ENCODE peak calls at places on chromosomes 3 and 15, in nine cellular contexts. O is mammary epithelial cell; C is epithelial cell of esophagus; E is bronchial epithelial cell; N is colonic mucosa; Z is neural crest cell; B is CD4-positive, alpha-beta T cell; H is H9; D is B cell. R is an unnamed sample.
A peak's percentile ranks its signal among the peaks of the same experiment; 100 is the strongest.

GRCh38 chr3:113035387-113035982 is 44.7 kb downstream of the GTPBP8 start:
- DNase-seq in O (peak; percentile 54), C (peak; percentile 83), E (peak; percentile 67), N (peak; percentile 51), Z (peak; percentile 62), B (peak; percentile 9), H (peak; percentile 53), D (peak; percentile 66), R (no peak)

GRCh38 chr3:172512363-172512762 is 10.9 kb downstream of the TNFSF10 start:
- DNase-seq in O (no peak), C (no peak), E (no peak), N (peak; percentile 66), Z (no peak), B (no peak), H (no peak), D (peak; percentile 35), R (no peak)

GRCh38 chr3:115581347-115582135 is 41.8 kb upstream of the GAP43 start:
- DNase-seq in O (no peak), C (peak; percentile 36), E (peak; percentile 40), N (no peak), Z (no peak), B (no peak), H (no peak), D (no peak), R (no peak)

GRCh38 chr15:71800835-71801745 is 9.3 kb upstream of the NR2E3 start:
- DNase-seq in O (peak; percentile 54), C (peak; percentile 76), E (peak; percentile 70), N (peak; percentile 59), Z (peak; percentile 59), B (no peak), H (no peak), D (no peak), R (no peak)

GRCh38 chr3:190616627-190617026 is 102.7 kb downstream of the IL1RAP start:
- DNase-seq in O (no peak), C (no peak), E (no peak), N (no peak), Z (no peak), B (no peak), H (no peak), D (no peak), R (no peak)

GRCh38 chr3:72907851-72908620 is 20.2 kb downstream of the GXYLT2 start:
- DNase-seq in O (peak; percentile 37), C (peak; percentile 70), E (peak; percentile 66), N (no peak), Z (no peak), B (no peak), H (no peak), D (no peak), R (no peak)

GRCh38 chr3:42056840-42057239 is 34.3 kb upstream of the TRAK1 start:
- DNase-seq in O (no peak), C (no peak), E (no peak), N (no peak), Z (no peak), B (no peak), H (no peak), D (no peak), R (no peak)

GRCh38 chr3:124117486-124117885 is 125.6 kb upstream of the ROPN1 start:
- DNase-seq in O (no peak), C (peak; percentile 21), E (peak; percentile 39), N (no peak), Z (no peak), B (no peak), H (no peak), D (no peak), R (no peak)

GRCh38 chr15:37107071-37107753 is 6.9 kb upstream of the MEIS2 start:
- DNase-seq in O (no peak), C (no peak), E (no peak), N (no peak), Z (no peak), B (no peak), H (peak; percentile 72), D (no peak), R (no peak)

GRCh38 chr3:159165972-159166371 is 364.1 kb downstream of the MFSD1 start:
- DNase-seq in O (no peak), C (no peak), E (no peak), N (no peak), Z (no peak), B (no peak), H (no peak), D (no peak), R (no peak)

GRCh38 chr3:110767156-110767555 is 304.5 kb upstream of the NECTIN3 start:
- DNase-seq in O (no peak), C (no peak), E (no peak), N (no peak), Z (no peak), B (no peak), H (no peak), D (no peak), R (no peak)

GRCh38 chr3:197750863-197751737 is 1.4 kb downstream of the FYTTD1 start:
- DNase-seq in O (peak; percentile 57), C (peak; percentile 57), E (peak; percentile 42), N (peak; percentile 57), Z (peak; percentile 5), B (peak; percentile 16), H (no peak), D (no peak), R (peak; percentile 33)

GRCh38 chr3:194884649-194885315 is 199.1 kb downstream of the FAM43A start:
- DNase-seq in O (no peak), C (no peak), E (no peak), N (no peak), Z (no peak), B (no peak), H (peak; percentile 12), D (no peak), R (no peak)

GRCh38 chr15:40314723-40315276 is 7.1 kb upstream of the PLCB2 start:
- DNase-seq in O (peak; percentile 59), C (peak; percentile 58), E (peak; percentile 65), N (no peak), Z (no peak), B (no peak), H (no peak), D (no peak), R (no peak)

GRCh38 chr15:89175617-89176191 is 45.7 kb downstream of the RLBP1 start:
- DNase-seq in O (no peak), C (no peak), E (no peak), N (no peak), Z (no peak), B (no peak), H (no peak), D (no peak), R (no peak)

GRCh38 chr3:71117572-71118247 is 465.8 kb downstream of the FOXP1 start:
- DNase-seq in O (no peak), C (no peak), E (no peak), N (peak; percentile 52), Z (no peak), B (no peak), H (no peak), D (peak; percentile 17), R (no peak)

GRCh38 chr3:29090912-29091597 is 189.8 kb upstream of the RBMS3 start:
- DNase-seq in O (no peak), C (no peak), E (no peak), N (no peak), Z (no peak), B (no peak), H (no peak), D (no peak), R (no peak)

GRCh38 chr15:99818872-99819271 is 85.6 kb upstream of the LYSMD4 start:
- DNase-seq in O (no peak), C (no peak), E (no peak), N (no peak), Z (no peak), B (no peak), H (no peak), D (no peak), R (no peak)

GRCh38 chr3:155701882-155702465 is 42.9 kb downstream of the PLCH1 start:
- DNase-seq in O (peak; percentile 32), C (peak; percentile 57), E (peak; percentile 62), N (no peak), Z (no peak), B (no peak), H (no peak), D (peak; percentile 36), R (no peak)

GRCh38 chr3:58529516-58530353 is 7.3 kb downstream of the ACOX2 start:
- DNase-seq in O (no peak), C (no peak), E (no peak), N (no peak), Z (peak; percentile 36), B (no peak), H (peak; percentile 88), D (no peak), R (peak; percentile 86)

GRCh38 chr15:73694419-73694818 is 10.2 kb downstream of the CD276 start:
- DNase-seq in O (no peak), C (no peak), E (no peak), N (no peak), Z (no peak), B (no peak), H (no peak), D (no peak), R (no peak)

GRCh38 chr3:152139651-152140050 is 129.1 kb upstream of the MBNL1 start:
- DNase-seq in O (peak; percentile 42), C (no peak), E (no peak), N (no peak), Z (no peak), B (no peak), H (no peak), D (no peak), R (no peak)

GRCh38 chr3:13353936-13354542 is 66.1 kb downstream of the NUP210 start:
- DNase-seq in O (no peak), C (no peak), E (no peak), N (no peak), Z (no peak), B (no peak), H (no peak), D (no peak), R (no peak)
- TF ChIP-seq CTCF in O (peak; percentile 12), C (no peak), E (peak; percentile 17), N (no peak), Z (peak; percentile 33), B (no peak), H (peak; percentile 51), D (no peak), R (no peak)

DNA sequence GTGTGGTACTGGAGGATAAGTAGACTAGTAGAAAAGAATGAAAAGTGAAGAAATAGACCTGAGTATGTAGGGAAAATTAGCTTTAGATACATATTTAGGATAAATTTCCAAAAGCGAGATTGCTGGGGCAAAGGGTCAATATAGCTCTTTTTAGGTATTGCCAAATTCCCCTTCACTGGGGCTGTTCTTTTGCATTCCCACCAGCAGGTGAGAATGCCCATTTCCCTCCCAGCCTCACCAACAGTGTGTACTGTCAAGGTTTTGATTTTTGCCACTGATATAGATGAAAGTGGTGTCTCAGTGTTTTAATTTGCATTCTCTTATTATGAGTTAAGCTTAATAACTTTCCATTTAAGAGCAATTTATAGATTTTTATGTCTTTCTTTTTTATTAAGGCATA is 35.7 kb upstream of the BHLHE40 start:
- DNase-seq in O (no peak), C (no peak), E (no peak), N (no peak), Z (no peak), B (no peak), H (no peak), D (no peak), R (no peak)
- TF ChIP-seq CTCF in O (peak; percentile 56), C (peak; percentile 44), E (peak; percentile 31), N (peak; percentile 10), Z (peak; percentile 48), B (peak; percentile 29), H (peak; percentile 73), D (no peak), R (peak; percentile 31)

GRCh38 chr15:53847745-53848144 is 88.3 kb upstream of the WDR72 start:
- DNase-seq in O (no peak), C (no peak), E (no peak), N (no peak), Z (no peak), B (no peak), H (no peak), D (no peak), R (no peak)
- TF ChIP-seq CTCF in O (no peak), C (no peak), E (no peak), N (no peak), Z (no peak), B (no peak), H (no peak), D (no peak), R (no peak)

GRCh38 chr3:97464035-97464434 is 300.5 kb upstream of the ARL6 start:
- DNase-seq in O (no peak), C (no peak), E (no peak), N (no peak), Z (no peak), B (no peak), H (peak; percentile 28), D (no peak), R (no peak)
- TF ChIP-seq CTCF in O (no peak), C (no peak), E (no peak), N (no peak), Z (no peak), B (no peak), H (no peak), D (no peak), R (no peak)

R was measured in glutamatergic neuron.